ENCODE peak calls at places on chromosomes 16 and 17, in seven cellular contexts. One of them, this sample, is unnamed.

GRCh38 chr16:73172621-73173312 is 124.8 kb upstream of the ZFHX3 start:
- DNase-seq in lung: peak
- DNase-seq in fibroblast of lung: peak
- DNase-seq in gastrocnemius medialis: no peak
- DNase-seq in tibial nerve: peak
- DNase-seq in IMR-90: peak
- DNase-seq in ovary: peak
- DNase-seq in this sample: peak

GRCh38 chr17:45345554-45346254 is 28.9 kb upstream of the MAP3K14 start:
- DNase-seq in lung: no peak
- DNase-seq in fibroblast of lung: peak
- DNase-seq in gastrocnemius medialis: no peak
- DNase-seq in tibial nerve: no peak
- DNase-seq in IMR-90: peak
- DNase-seq in ovary: no peak
- DNase-seq in this sample: peak

GRCh38 chr17:17680477-17681186 is 626 bp upstream of the RAI1 start:
- DNase-seq in lung: no peak
- DNase-seq in fibroblast of lung: no peak
- DNase-seq in gastrocnemius medialis: no peak
- DNase-seq in tibial nerve: no peak
- DNase-seq in IMR-90: no peak
- DNase-seq in ovary: no peak
- DNase-seq in this sample: no peak

GRCh38 chr16:75198135-75198600 is 8.8 kb downstream of the CTRB2 start:
- DNase-seq in lung: no peak
- DNase-seq in fibroblast of lung: peak
- DNase-seq in gastrocnemius medialis: no peak
- DNase-seq in tibial nerve: no peak
- DNase-seq in IMR-90: peak
- DNase-seq in ovary: no peak
- DNase-seq in this sample: no peak

GRCh38 chr16:5001571-5001970 is 32.2 kb downstream of the NAGPA start:
- DNase-seq in lung: no peak
- DNase-seq in fibroblast of lung: no peak
- DNase-seq in gastrocnemius medialis: no peak
- DNase-seq in tibial nerve: no peak
- DNase-seq in IMR-90: no peak
- DNase-seq in ovary: no peak
- DNase-seq in this sample: no peak

GRCh38 chr17:19365499-19365817 is 2.9 kb upstream of the B9D1 start:
- DNase-seq in lung: no peak
- DNase-seq in fibroblast of lung: no peak
- DNase-seq in gastrocnemius medialis: no peak
- DNase-seq in tibial nerve: no peak
- DNase-seq in IMR-90: no peak
- DNase-seq in ovary: no peak
- DNase-seq in this sample: no peak

GRCh38 chr17:43363181-43363925 is 35.4 kb upstream of the ARL4D start:
- DNase-seq in lung: no peak
- DNase-seq in fibroblast of lung: no peak
- DNase-seq in gastrocnemius medialis: no peak
- DNase-seq in tibial nerve: no peak
- DNase-seq in IMR-90: no peak
- DNase-seq in ovary: peak
- DNase-seq in this sample: no peak

GRCh38 chr17:77387891-77388290 is 247.1 kb downstream of the SEC14L1 start:
- DNase-seq in lung: no peak
- DNase-seq in fibroblast of lung: no peak
- DNase-seq in gastrocnemius medialis: no peak
- DNase-seq in tibial nerve: no peak
- DNase-seq in IMR-90: no peak
- DNase-seq in ovary: no peak
- DNase-seq in this sample: no peak

GRCh38 chr17:69223809-69224208 is 4.8 kb downstream of the ABCA10 start:
- DNase-seq in lung: no peak
- DNase-seq in fibroblast of lung: peak
- DNase-seq in gastrocnemius medialis: no peak
- DNase-seq in tibial nerve: no peak
- DNase-seq in IMR-90: peak
- DNase-seq in ovary: no peak
- DNase-seq in this sample: peak

GRCh38 chr16:81437860-81438259 is 6.7 kb upstream of the CMIP start:
- DNase-seq in lung: no peak
- DNase-seq in fibroblast of lung: no peak
- DNase-seq in gastrocnemius medialis: no peak
- DNase-seq in tibial nerve: no peak
- DNase-seq in IMR-90: no peak
- DNase-seq in ovary: no peak
- DNase-seq in this sample: no peak

GRCh38 chr16:23435500-23435899 is 17.5 kb downstream of the COG7 start:
- DNase-seq in lung: peak
- DNase-seq in fibroblast of lung: peak
- DNase-seq in gastrocnemius medialis: no peak
- DNase-seq in tibial nerve: peak
- DNase-seq in IMR-90: peak
- DNase-seq in ovary: peak
- DNase-seq in this sample: no peak

GRCh38 chr16:67803894-67804293 is 2.5 kb downstream of the RANBP10 start:
- DNase-seq in lung: no peak
- DNase-seq in fibroblast of lung: no peak
- DNase-seq in gastrocnemius medialis: no peak
- DNase-seq in tibial nerve: no peak
- DNase-seq in IMR-90: no peak
- DNase-seq in ovary: no peak
- DNase-seq in this sample: no peak

GRCh38 chr16:67241008-67241900 is 6.0 kb downstream of the FHOD1 start:
- DNase-seq in lung: peak
- DNase-seq in fibroblast of lung: peak
- DNase-seq in gastrocnemius medialis: peak
- DNase-seq in tibial nerve: no peak
- DNase-seq in IMR-90: peak
- DNase-seq in ovary: no peak
- DNase-seq in this sample: no peak

GRCh38 chr16:49647673-49648072 is 208.2 kb downstream of the ZNF423 start:
- DNase-seq in lung: no peak
- DNase-seq in fibroblast of lung: no peak
- DNase-seq in gastrocnemius medialis: no peak
- DNase-seq in tibial nerve: no peak
- DNase-seq in IMR-90: no peak
- DNase-seq in ovary: no peak
- DNase-seq in this sample: no peak
- H3K4me3 ChIP-seq in lung: no peak
- H3K4me3 ChIP-seq in fibroblast of lung: no peak
- H3K4me3 ChIP-seq in gastrocnemius medialis: no peak
- H3K4me3 ChIP-seq in tibial nerve: no peak
- H3K4me3 ChIP-seq in IMR-90: no peak
- H3K4me3 ChIP-seq in ovary: no peak
- H3K4me3 ChIP-seq in this sample: no peak

GRCh38 chr17:74214642-74215331 is 1.4 kb downstream of the TTYH2 start:
- DNase-seq in lung: no peak
- DNase-seq in fibroblast of lung: no peak
- DNase-seq in gastrocnemius medialis: peak
- DNase-seq in tibial nerve: no peak
- DNase-seq in IMR-90: no peak
- DNase-seq in ovary: no peak
- DNase-seq in this sample: no peak

GRCh38 chr17:74211929-74212261 is 1.5 kb upstream of the TTYH2 start:
- DNase-seq in lung: no peak
- DNase-seq in fibroblast of lung: peak
- DNase-seq in gastrocnemius medialis: no peak
- DNase-seq in tibial nerve: no peak
- DNase-seq in IMR-90: no peak
- DNase-seq in ovary: no peak
- DNase-seq in this sample: no peak

GRCh38 chr17:74213897-74214386 is 571 bp downstream of the TTYH2 start:
- DNase-seq in lung: no peak
- DNase-seq in fibroblast of lung: no peak
- DNase-seq in gastrocnemius medialis: no peak
- DNase-seq in tibial nerve: no peak
- DNase-seq in IMR-90: no peak
- DNase-seq in ovary: peak
- DNase-seq in this sample: no peak

GRCh38 chr17:74212262-74212912 is 984 bp upstream of the TTYH2 start:
- DNase-seq in lung: no peak
- DNase-seq in fibroblast of lung: peak
- DNase-seq in gastrocnemius medialis: no peak
- DNase-seq in tibial nerve: no peak
- DNase-seq in IMR-90: no peak
- DNase-seq in ovary: no peak
- DNase-seq in this sample: no peak

DNA sequence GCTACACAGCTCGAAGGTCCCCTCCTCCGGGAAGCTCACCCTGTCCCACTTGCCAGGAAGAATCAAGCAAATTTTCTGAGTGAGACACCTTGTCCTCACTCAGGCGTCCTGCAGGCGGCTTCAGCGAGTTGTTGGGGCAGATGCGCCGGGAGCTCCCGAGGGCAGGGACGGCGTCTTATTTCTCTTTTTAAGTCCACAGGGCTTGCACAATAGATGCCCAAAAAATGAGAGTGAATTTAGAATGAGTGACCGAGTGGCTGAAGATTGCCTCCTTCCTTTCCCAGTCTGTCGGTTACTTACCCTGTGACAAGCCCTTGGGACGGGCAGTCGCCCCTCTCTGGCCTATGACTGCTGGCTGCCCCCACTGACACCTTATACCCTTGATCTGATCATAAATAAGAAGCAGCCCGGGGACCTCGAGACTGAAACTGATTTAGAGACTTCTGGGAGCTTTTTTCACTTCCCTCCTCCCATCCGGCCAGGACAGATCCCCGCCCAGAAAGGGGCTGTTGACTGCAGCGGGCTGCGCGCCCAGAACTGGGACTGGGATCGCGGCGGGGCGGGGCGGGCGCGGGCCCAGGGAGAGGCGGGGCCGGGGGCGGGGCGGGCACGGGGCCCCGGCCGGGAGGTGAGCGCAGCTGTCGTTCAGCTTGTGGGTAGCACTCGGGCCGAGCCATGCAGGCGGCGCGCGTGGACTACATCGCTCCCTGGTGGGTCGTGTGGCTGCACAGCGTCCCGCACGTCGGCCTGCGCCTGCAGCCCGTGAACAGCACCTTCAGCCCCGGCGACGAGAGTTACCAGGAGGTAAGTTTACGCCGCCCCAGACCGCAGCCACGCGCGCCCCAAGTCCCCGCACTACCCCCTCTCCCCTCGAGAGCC is at the start of gene TTYH2:
- DNase-seq in lung: peak
- DNase-seq in fibroblast of lung: peak
- DNase-seq in gastrocnemius medialis: peak
- DNase-seq in tibial nerve: peak
- DNase-seq in IMR-90: peak
- DNase-seq in ovary: peak
- DNase-seq in this sample: peak
- TF ChIP-seq CTCF in lung: no peak
- TF ChIP-seq CTCF in fibroblast of lung: peak
- TF ChIP-seq CTCF in gastrocnemius medialis: peak
- TF ChIP-seq CTCF in tibial nerve: no peak
- TF ChIP-seq CTCF in IMR-90: peak
- TF ChIP-seq CTCF in ovary: no peak
- TF ChIP-seq CTCF in this sample: peak

DNA sequence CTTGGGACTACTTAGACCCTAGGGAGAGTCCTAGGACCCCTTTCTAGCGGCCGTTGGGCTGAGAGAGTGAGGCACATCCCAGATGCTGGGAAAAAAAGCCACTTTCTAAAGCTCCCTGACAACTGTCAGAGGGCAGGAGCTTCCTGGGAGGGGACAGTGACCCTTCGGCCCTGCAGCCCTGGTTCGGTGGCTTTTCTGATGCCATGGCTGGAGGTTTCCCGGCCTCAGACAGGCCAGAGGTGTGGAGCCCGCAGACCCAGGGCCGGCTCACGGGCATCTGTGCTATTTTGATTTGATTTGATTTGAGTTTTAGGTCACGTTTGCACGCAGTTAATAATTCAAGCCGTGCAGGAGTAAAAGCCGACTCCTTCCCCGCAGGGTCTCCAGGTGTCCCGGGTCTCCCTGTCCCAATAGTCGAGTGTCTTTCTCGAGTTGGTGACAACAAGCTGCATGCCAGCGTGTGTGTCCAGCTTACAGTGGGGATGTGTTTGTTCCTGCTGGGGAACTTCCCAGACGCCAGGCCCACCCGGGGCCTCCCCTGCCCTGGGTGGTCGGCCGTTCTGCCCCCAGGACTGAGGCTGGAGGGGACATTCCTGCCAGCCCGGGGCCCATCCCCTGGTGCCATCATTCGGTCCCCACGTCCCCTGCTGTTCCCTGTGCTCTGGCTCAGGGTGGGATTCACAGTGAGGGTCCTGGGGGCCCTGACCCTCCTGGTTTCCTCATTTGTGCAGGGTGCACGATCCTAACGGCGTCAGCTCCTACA is 1.0 kb upstream of the CBFA2T3 start:
- DNase-seq in lung: no peak
- DNase-seq in fibroblast of lung: no peak
- DNase-seq in gastrocnemius medialis: no peak
- DNase-seq in tibial nerve: no peak
- DNase-seq in IMR-90: no peak
- DNase-seq in ovary: no peak
- DNase-seq in this sample: no peak
- H3K4me3 ChIP-seq in lung: no peak
- H3K4me3 ChIP-seq in fibroblast of lung: no peak
- H3K4me3 ChIP-seq in gastrocnemius medialis: no peak
- H3K4me3 ChIP-seq in tibial nerve: no peak
- H3K4me3 ChIP-seq in IMR-90: no peak
- H3K4me3 ChIP-seq in ovary: no peak
- H3K4me3 ChIP-seq in this sample: no peak

GRCh38 chr17:36869856-36870617 is 67.2 kb upstream of the LHX1 start:
- DNase-seq in lung: no peak
- DNase-seq in fibroblast of lung: peak
- DNase-seq in gastrocnemius medialis: no peak
- DNase-seq in tibial nerve: no peak
- DNase-seq in IMR-90: peak
- DNase-seq in ovary: no peak
- DNase-seq in this sample: no peak
- TF ChIP-seq CTCF in lung: no peak
- TF ChIP-seq CTCF in fibroblast of lung: no peak
- TF ChIP-seq CTCF in gastrocnemius medialis: no peak
- TF ChIP-seq CTCF in tibial nerve: no peak
- TF ChIP-seq CTCF in IMR-90: no peak
- TF ChIP-seq CTCF in ovary: no peak
- TF ChIP-seq CTCF in this sample: no peak

This sample was measured in astrocyte of the cerebellum.